ENCODE peak calls at places on chromosome 4, in six cellular contexts. One of them, this sample, is unnamed.
A peak's percentile ranks its signal among the peaks of the same experiment; 100 is the strongest.

GRCh38 chr4:4606321-4606720 is 64.5 kb upstream of the STX18 start:
- DNase-seq in HFFc6: peak; percentile 39
- DNase-seq in fibroblast of mammary gland: peak; percentile 71
- DNase-seq in substantia nigra: no peak
- DNase-seq in mesenteric fat pad: no peak
- DNase-seq in Right ventricle myocardium superior: no peak
- DNase-seq in this sample: no peak

GRCh38 chr4:95729596-95729995 is 110.3 kb upstream of the PDHA2 start:
- DNase-seq in Right ventricle myocardium superior: no peak
- DNase-seq in fibroblast of mammary gland: no peak
- DNase-seq in HFFc6: no peak
- DNase-seq in substantia nigra: no peak
- DNase-seq in mesenteric fat pad: no peak
- DNase-seq in this sample: no peak

GRCh38 chr4:38889143-38889542 is 21.5 kb downstream of the FAM114A1 start:
- DNase-seq in substantia nigra: no peak
- DNase-seq in Right ventricle myocardium superior: no peak
- DNase-seq in mesenteric fat pad: no peak
- DNase-seq in HFFc6: peak; percentile 77
- DNase-seq in fibroblast of mammary gland: peak; percentile 81
- DNase-seq in this sample: no peak

GRCh38 chr4:86965019-86965976 is 30.5 kb downstream of the AFF1 start:
- DNase-seq in mesenteric fat pad: no peak
- DNase-seq in Right ventricle myocardium superior: no peak
- DNase-seq in substantia nigra: no peak
- DNase-seq in HFFc6: no peak
- DNase-seq in fibroblast of mammary gland: no peak
- DNase-seq in this sample: no peak

GRCh38 chr4:113675731-113676707 is 85.5 kb downstream of the CAMK2D start:
- DNase-seq in Right ventricle myocardium superior: no peak
- DNase-seq in substantia nigra: no peak
- DNase-seq in mesenteric fat pad: no peak
- DNase-seq in HFFc6: no peak
- DNase-seq in fibroblast of mammary gland: peak; percentile 51
- DNase-seq in this sample: no peak

GRCh38 chr4:5772528-5773270 is 61.7 kb downstream of the EVC start:
- DNase-seq in substantia nigra: no peak
- DNase-seq in HFFc6: no peak
- DNase-seq in mesenteric fat pad: peak; percentile 62
- DNase-seq in Right ventricle myocardium superior: no peak
- DNase-seq in fibroblast of mammary gland: no peak
- DNase-seq in this sample: no peak

GRCh38 chr4:185805262-185805802 is 6.7 kb downstream of the SORBS2 start:
- DNase-seq in fibroblast of mammary gland: no peak
- DNase-seq in substantia nigra: no peak
- DNase-seq in HFFc6: no peak
- DNase-seq in mesenteric fat pad: no peak
- DNase-seq in Right ventricle myocardium superior: no peak
- DNase-seq in this sample: no peak

GRCh38 chr4:86011117-86011516 is 348.7 kb downstream of the MAPK10 start:
- DNase-seq in mesenteric fat pad: no peak
- DNase-seq in substantia nigra: no peak
- DNase-seq in Right ventricle myocardium superior: no peak
- DNase-seq in HFFc6: peak; percentile 87
- DNase-seq in fibroblast of mammary gland: peak; percentile 99
- DNase-seq in this sample: no peak

GRCh38 chr4:81426770-81427604 is 44.7 kb downstream of the RASGEF1B start:
- DNase-seq in fibroblast of mammary gland: no peak
- DNase-seq in HFFc6: no peak
- DNase-seq in substantia nigra: no peak
- DNase-seq in Right ventricle myocardium superior: no peak
- DNase-seq in mesenteric fat pad: no peak
- DNase-seq in this sample: no peak

GRCh38 chr4:168645933-168646768 is 149.3 kb downstream of the PALLD start:
- DNase-seq in Right ventricle myocardium superior: peak; percentile 68
- DNase-seq in fibroblast of mammary gland: no peak
- DNase-seq in HFFc6: no peak
- DNase-seq in substantia nigra: no peak
- DNase-seq in mesenteric fat pad: no peak
- DNase-seq in this sample: no peak

GRCh38 chr4:86595426-86595805 is 1.3 kb downstream of the PTPN13 start:
- DNase-seq in HFFc6: peak; percentile 50
- DNase-seq in fibroblast of mammary gland: peak; percentile 57
- DNase-seq in Right ventricle myocardium superior: no peak
- DNase-seq in substantia nigra: no peak
- DNase-seq in mesenteric fat pad: no peak
- DNase-seq in this sample: no peak

GRCh38 chr4:146852365-146852764 is 93.3 kb downstream of the TTC29 start:
- DNase-seq in substantia nigra: peak; percentile 20
- DNase-seq in HFFc6: no peak
- DNase-seq in mesenteric fat pad: no peak
- DNase-seq in fibroblast of mammary gland: no peak
- DNase-seq in Right ventricle myocardium superior: no peak
- DNase-seq in this sample: no peak

GRCh38 chr4:2790583-2791517 is 2.0 kb upstream of the SH3BP2 start:
- DNase-seq in Right ventricle myocardium superior: peak; percentile 63
- DNase-seq in mesenteric fat pad: no peak
- DNase-seq in HFFc6: no peak
- DNase-seq in substantia nigra: no peak
- DNase-seq in fibroblast of mammary gland: no peak
- DNase-seq in this sample: peak; percentile 65

GRCh38 chr4:151518359-151518758 is 109.4 kb downstream of the FHIP1A start:
- DNase-seq in mesenteric fat pad: no peak
- DNase-seq in HFFc6: no peak
- DNase-seq in Right ventricle myocardium superior: no peak
- DNase-seq in substantia nigra: no peak
- DNase-seq in fibroblast of mammary gland: no peak
- DNase-seq in this sample: no peak

GRCh38 chr4:184792950-184793555 is 32.7 kb downstream of the ACSL1 start:
- DNase-seq in substantia nigra: no peak
- DNase-seq in fibroblast of mammary gland: peak; percentile 98
- DNase-seq in Right ventricle myocardium superior: no peak
- DNase-seq in HFFc6: peak; percentile 87
- DNase-seq in mesenteric fat pad: no peak
- DNase-seq in this sample: no peak

GRCh38 chr4:134632056-134632455 is 430.5 kb upstream of the PABPC4L start:
- DNase-seq in HFFc6: no peak
- DNase-seq in mesenteric fat pad: no peak
- DNase-seq in Right ventricle myocardium superior: no peak
- DNase-seq in fibroblast of mammary gland: no peak
- DNase-seq in substantia nigra: no peak
- DNase-seq in this sample: no peak

GRCh38 chr4:124501579-124501978 is 211.0 kb downstream of the ANKRD50 start:
- DNase-seq in Right ventricle myocardium superior: no peak
- DNase-seq in HFFc6: no peak
- DNase-seq in mesenteric fat pad: no peak
- DNase-seq in substantia nigra: no peak
- DNase-seq in fibroblast of mammary gland: no peak
- DNase-seq in this sample: no peak

GRCh38 chr4:59091376-59092142 is 1981.4 kb upstream of the IGFBP7 start:
- DNase-seq in substantia nigra: no peak
- DNase-seq in fibroblast of mammary gland: no peak
- DNase-seq in mesenteric fat pad: no peak
- DNase-seq in HFFc6: no peak
- DNase-seq in Right ventricle myocardium superior: no peak
- DNase-seq in this sample: peak; percentile 44

This sample was measured in kidney.